ENCODE peak calls at places on chromosomes 7 and 10, in five cellular contexts. One of them, this sample, is unnamed.

GRCh38 chr7:45359250-45359649 is 201.7 kb downstream of the RAMP3 start:
- DNase-seq in naive thymus-derived CD8-positive, alpha-beta T cell: no peak
- DNase-seq in glutamatergic neuron: no peak
- DNase-seq in NCI-H1417: no peak
- DNase-seq in A549: no peak
- DNase-seq in this sample: no peak

GRCh38 chr10:95792211-95792780 is 36.3 kb downstream of the ENTPD1 start:
- DNase-seq in glutamatergic neuron: no peak
- DNase-seq in NCI-H1417: no peak
- DNase-seq in A549: no peak
- DNase-seq in naive thymus-derived CD8-positive, alpha-beta T cell: no peak
- DNase-seq in this sample: no peak

GRCh38 chr10:94549221-94549620 is 3.6 kb downstream of the HELLS start:
- DNase-seq in NCI-H1417: no peak
- DNase-seq in glutamatergic neuron: no peak
- DNase-seq in naive thymus-derived CD8-positive, alpha-beta T cell: no peak
- DNase-seq in A549: no peak
- DNase-seq in this sample: no peak

GRCh38 chr7:53657586-53657985 is 622.2 kb downstream of the POM121L12 start:
- DNase-seq in glutamatergic neuron: no peak
- DNase-seq in naive thymus-derived CD8-positive, alpha-beta T cell: no peak
- DNase-seq in NCI-H1417: no peak
- DNase-seq in A549: no peak
- DNase-seq in this sample: no peak

GRCh38 chr10:96951954-96952353 is 119.9 kb downstream of the LCOR start:
- DNase-seq in NCI-H1417: no peak
- DNase-seq in naive thymus-derived CD8-positive, alpha-beta T cell: no peak
- DNase-seq in glutamatergic neuron: no peak
- DNase-seq in A549: no peak
- DNase-seq in this sample: no peak

GRCh38 chr7:116583653-116584052 is 58.8 kb downstream of the CAV1 start:
- DNase-seq in A549: no peak
- DNase-seq in NCI-H1417: no peak
- DNase-seq in glutamatergic neuron: no peak
- DNase-seq in naive thymus-derived CD8-positive, alpha-beta T cell: no peak
- DNase-seq in this sample: peak; percentile 42

GRCh38 chr10:70124918-70125317 is 7.7 kb downstream of the AIFM2 start:
- DNase-seq in NCI-H1417: no peak
- DNase-seq in A549: no peak
- DNase-seq in glutamatergic neuron: no peak
- DNase-seq in naive thymus-derived CD8-positive, alpha-beta T cell: no peak
- DNase-seq in this sample: no peak

GRCh38 chr7:87128883-87129282 is 23.4 kb upstream of the DMTF1 start:
- DNase-seq in naive thymus-derived CD8-positive, alpha-beta T cell: no peak
- DNase-seq in glutamatergic neuron: no peak
- DNase-seq in A549: no peak
- DNase-seq in NCI-H1417: no peak
- DNase-seq in this sample: no peak